ENCODE peak calls at places on chromosomes 4 and X, in six cellular contexts. G, H, D, X, L and O are unnamed samples. For H3K9me3, the result is how much of the 10 kb centered on the place peaks cover.

GRCh38 chrX:17375631-17376380 is 806 bp downstream of the NHS start:
- DNase-seq in H (peak), G (peak), X (no peak), L (peak), D (no peak), O (no peak)

GRCh38 chrX:151088221-151088620 is 88.2 kb upstream of the GPR50 start:
- DNase-seq in H (peak), X (no peak), L (no peak), G (no peak), D (no peak), O (no peak)

GRCh38 chr4:70372760-70373159 is 10.2 kb upstream of the SMR3B start:
- DNase-seq in H (no peak), X (no peak), L (no peak), G (no peak), D (no peak), O (no peak)

GRCh38 chrX:13742397-13743176 is 8.0 kb downstream of the OFD1 start:
- DNase-seq in L (no peak), H (no peak), G (no peak), X (peak), D (no peak), O (peak)

GRCh38 chrX:83906921-83907320 is 46.0 kb downstream of the CYLC1 start:
- DNase-seq in H (no peak), D (no peak), X (no peak), L (no peak), G (no peak), O (no peak)

GRCh38 chr4:80101768-80102116 is 28.7 kb upstream of the ANTXR2 start:
- DNase-seq in G (no peak), D (no peak), L (no peak), X (no peak), H (peak), O (no peak)

GRCh38 chr4:23384741-23385140 is 505.1 kb downstream of the PPARGC1A start:
- DNase-seq in G (no peak), D (no peak), L (no peak), H (no peak), X (no peak), O (no peak)

GRCh38 chrX:48575642-48576041 is 1.4 kb downstream of the RBM3 start:
- DNase-seq in X (no peak), D (no peak), G (no peak), H (no peak), L (no peak), O (no peak)

GRCh38 chr4:106529348-106530033 is 160.9 kb upstream of the GIMD1 start:
- DNase-seq in L (no peak), D (no peak), X (no peak), H (peak), G (no peak), O (no peak)

GRCh38 chr4:2423695-2424094 is 4.9 kb downstream of the CFAP99 start:
- DNase-seq in X (no peak), L (no peak), G (no peak), D (no peak), H (no peak), O (no peak)

GRCh38 chrX:31333181-31333831 is 261.5 kb upstream of the FTHL17 start:
- DNase-seq in G (no peak), D (no peak), X (no peak), L (no peak), H (peak), O (no peak)

GRCh38 chr4:98363431-98363830 is 102.2 kb downstream of the RAP1GDS1 start:
- DNase-seq in H (peak), D (no peak), X (no peak), L (no peak), G (no peak), O (no peak)

GRCh38 chrX:138067415-138067814 is 501.5 kb downstream of the ZIC3 start:
- DNase-seq in H (no peak), D (no peak), G (no peak), L (no peak), X (no peak), O (no peak)

GRCh38 chrX:65985922-65986588 is 53.8 kb downstream of the VSIG4 start:
- DNase-seq in D (no peak), G (no peak), H (peak), L (peak), X (peak), O (peak)

GRCh38 chrX:134013092-134013497 is 27.7 kb upstream of the GPC3 start:
- DNase-seq in X (no peak), H (peak), D (no peak), G (no peak), L (no peak), O (no peak)

GRCh38 chr4:53507671-53508286 is 83.5 kb downstream of the LNX1 start:
- DNase-seq in H (no peak), L (no peak), X (no peak), D (no peak), G (peak), O (no peak)

GRCh38 chr4:4226606-4227438 is at the start of gene OTOP1:
- DNase-seq in H (no peak), X (no peak), L (no peak), D (no peak), G (no peak), O (no peak)

DNA sequence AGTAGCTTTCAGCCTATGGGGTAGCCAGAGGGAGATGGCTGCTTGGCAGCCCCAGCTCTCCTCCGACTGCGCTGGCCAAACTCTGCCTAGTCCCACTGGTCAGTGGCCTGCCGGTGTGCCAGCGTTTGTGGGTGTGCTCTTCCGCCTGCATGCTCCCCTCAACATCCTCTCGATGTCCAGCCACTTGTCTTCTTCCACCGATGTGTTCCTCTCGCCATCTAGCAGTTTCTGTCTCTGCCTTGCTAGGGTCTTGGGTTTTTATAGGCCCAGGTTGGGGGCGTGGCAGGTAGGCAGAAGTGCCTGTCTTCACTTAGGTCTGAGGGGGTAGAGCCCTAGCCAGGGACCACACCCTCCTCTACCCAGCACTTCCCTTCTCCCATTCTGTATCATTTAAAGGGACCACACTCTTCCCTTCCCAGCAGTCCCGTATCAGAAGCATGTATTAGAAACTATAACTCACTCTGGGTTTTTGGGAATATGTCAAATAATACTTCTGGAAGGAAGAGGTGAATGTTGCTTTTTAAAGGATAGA is 124.4 kb downstream of the KDM6A start:
- DNase-seq in D (no peak), H (no peak), G (no peak), X (no peak), L (no peak), O (no peak)
- H3K4me3 ChIP-seq in D (no peak), H (no peak), G (no peak), X (peak), L (no peak), O (no peak)

DNA sequence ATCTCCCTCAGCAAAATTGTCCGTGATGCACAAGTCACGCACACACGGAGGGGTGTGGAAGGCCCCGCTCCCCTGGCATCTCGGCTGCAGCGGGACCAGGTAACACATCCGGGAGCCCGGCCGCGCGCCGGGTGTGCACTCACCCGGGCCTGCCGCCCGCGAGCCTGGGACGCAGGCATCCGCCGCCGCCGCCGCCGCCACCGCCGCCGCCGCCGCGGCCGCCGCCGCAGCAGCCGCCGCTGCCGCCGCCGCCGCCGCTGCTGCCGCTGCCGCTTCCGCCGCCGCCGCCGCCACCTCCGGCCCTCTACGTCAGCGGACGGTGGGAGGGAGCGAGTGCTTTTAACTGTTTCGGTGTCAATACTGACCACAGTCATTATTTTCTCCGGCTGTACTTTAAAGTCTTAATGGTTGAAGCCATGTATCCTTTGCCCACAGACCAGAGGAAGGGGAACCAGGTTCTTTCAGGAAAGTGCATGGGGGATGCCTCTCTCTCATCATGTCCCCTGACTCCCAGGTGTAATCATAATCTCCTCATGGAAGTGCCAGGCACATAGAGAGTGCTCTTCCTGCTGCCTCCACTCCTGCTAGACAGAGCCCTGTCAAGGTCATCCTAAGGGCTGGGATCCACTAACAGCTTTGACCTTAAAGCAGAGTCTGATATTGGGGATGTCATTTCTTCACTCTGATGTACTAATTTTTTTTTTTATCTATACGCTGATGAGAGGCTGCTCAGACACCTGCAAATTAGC is 38.0 kb downstream of the MAGEE2 start:
- DNase-seq in H (no peak), D (no peak), G (no peak), L (peak), X (peak), O (peak)
- H3K9me3 ChIP-seq in H (under half), D (under half), G (under half), L (under half), X (under half), O (under half)

GRCh38 chrX:20322887-20323286 is 56.2 kb upstream of the RPS6KA3 start:
- DNase-seq in X (no peak), H (no peak), D (no peak), L (no peak), G (no peak), O (no peak)

GRCh38 chrX:20319054-20319453 is 52.3 kb upstream of the RPS6KA3 start:
- DNase-seq in G (no peak), D (no peak), X (no peak), H (no peak), L (no peak), O (no peak)

GRCh38 chrX:20317873-20318272 is 51.2 kb upstream of the RPS6KA3 start:
- DNase-seq in X (no peak), G (no peak), H (no peak), D (no peak), L (no peak), O (no peak)

GRCh38 chrX:20325786-20326388 is 59.2 kb upstream of the RPS6KA3 start:
- DNase-seq in L (no peak), H (no peak), G (no peak), D (no peak), X (no peak), O (no peak)

GRCh38 chrX:20320461-20321159 is 53.9 kb upstream of the RPS6KA3 start:
- DNase-seq in X (no peak), L (no peak), H (no peak), G (no peak), D (no peak), O (peak)
- H3K4me3 ChIP-seq in X (peak), L (no peak), H (no peak), G (no peak), D (no peak), O (no peak)

DNA sequence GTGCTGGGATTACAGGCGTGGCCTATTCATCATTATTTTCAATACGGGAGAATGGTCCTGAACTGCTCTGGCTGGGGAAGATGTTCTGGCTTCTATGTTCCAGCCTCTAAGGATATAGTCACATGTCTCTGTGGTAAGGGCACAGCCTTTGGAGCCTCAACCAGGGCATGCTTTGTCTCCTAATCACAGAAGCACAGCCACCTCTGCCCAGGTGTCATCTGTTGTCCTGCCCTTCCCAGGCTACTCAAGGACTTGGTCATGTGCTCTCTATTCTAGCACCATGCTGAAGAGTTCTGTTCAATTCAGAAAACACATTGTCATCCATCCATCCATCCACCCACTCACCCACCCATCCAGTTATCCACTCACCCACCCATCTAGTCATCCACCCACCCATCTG is 29.5 kb downstream of the ASMTL start:
- DNase-seq in X (no peak), H (no peak), G (no peak), D (no peak), L (no peak), O (no peak)
- H3K9me3 ChIP-seq in X (under half), H (under half), G (under half), D (under half), L (under half), O (under half)

GRCh38 chr4:177596035-177596434 is 153.8 kb upstream of the AGA start:
- DNase-seq in H (peak), G (no peak), D (no peak), L (peak), X (no peak), O (no peak)
- H3K4me3 ChIP-seq in H (no peak), G (no peak), D (no peak), L (no peak), X (no peak), O (no peak)

GRCh38 chr4:600850-601515 is 24.4 kb upstream of the PDE6B start:
- DNase-seq in D (no peak), X (no peak), H (peak), L (no peak), G (no peak), O (no peak)

GRCh38 chr4:602559-602942 is 22.8 kb upstream of the PDE6B start:
- DNase-seq in X (no peak), L (peak), D (peak), H (peak), G (no peak), O (peak)

GRCh38 chr4:601612-602558 is 23.5 kb upstream of the PDE6B start:
- DNase-seq in D (no peak), H (no peak), G (no peak), X (no peak), L (no peak), O (no peak)

GRCh38 chr4:598925-599324 is 22.8 kb upstream of the TMEM271 start:
- DNase-seq in L (no peak), X (no peak), H (no peak), D (no peak), G (no peak), O (no peak)

GRCh38 chr4:600166-600565 is 24.1 kb upstream of the TMEM271 start:
- DNase-seq in X (no peak), H (no peak), D (no peak), L (no peak), G (no peak), O (no peak)
- H3K9me3 ChIP-seq in X (under half), H (under half), D (under half), L (under half), G (under half), O (under half)

GRCh38 chr4:111811661-111812060 is 333.6 kb upstream of the FAM241A start:
- DNase-seq in D (no peak), X (no peak), G (no peak), H (no peak), L (no peak), O (no peak)

GRCh38 chr4:111814961-111815360 is 330.3 kb upstream of the FAM241A start:
- DNase-seq in H (no peak), G (no peak), D (no peak), X (no peak), L (no peak), O (no peak)

GRCh38 chr4:111808174-111808573 is 337.1 kb upstream of the FAM241A start:
- DNase-seq in D (no peak), L (no peak), H (no peak), G (no peak), X (no peak), O (no peak)

GRCh38 chr4:111813565-111814140 is 331.6 kb upstream of the FAM241A start:
- DNase-seq in H (no peak), D (no peak), L (peak), G (no peak), X (no peak), O (no peak)

DNA sequence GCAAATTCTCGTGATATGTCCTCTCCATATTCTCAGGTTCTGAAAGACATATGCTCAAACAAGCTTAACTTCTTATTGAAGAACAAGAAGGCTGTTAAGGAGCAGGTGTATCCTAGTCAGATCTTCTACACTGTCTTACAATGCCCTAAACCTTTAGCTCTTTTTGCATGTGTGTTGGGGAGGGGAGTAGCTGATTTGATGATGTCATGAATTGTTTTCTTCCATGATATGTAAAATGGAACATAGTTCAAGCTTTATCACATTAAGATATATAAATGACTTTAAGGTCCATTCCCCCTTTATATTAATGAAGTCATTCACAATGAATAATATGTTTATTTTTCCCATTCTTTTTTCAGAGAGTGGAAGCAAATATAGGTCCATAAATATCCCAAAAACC is 332.5 kb upstream of the FAM241A start:
- DNase-seq in H (no peak), L (no peak), X (no peak), D (no peak), G (no peak), O (no peak)
- H3K4me3 ChIP-seq in H (no peak), L (no peak), X (no peak), D (no peak), G (no peak), O (no peak)

GRCh38 chrX:22975786-22976185 is 24.0 kb upstream of the DDX53 start:
- DNase-seq in G (no peak), X (no peak), D (no peak), L (no peak), H (no peak), O (no peak)

GRCh38 chrX:22969416-22969815 is 30.3 kb upstream of the DDX53 start:
- DNase-seq in L (no peak), D (no peak), H (no peak), G (no peak), X (no peak), O (no peak)

GRCh38 chrX:22974616-22975015 is 25.1 kb upstream of the DDX53 start:
- DNase-seq in G (no peak), L (no peak), D (no peak), H (no peak), X (no peak), O (no peak)

GRCh38 chrX:22968494-22968893 is 31.3 kb upstream of the DDX53 start:
- DNase-seq in L (no peak), G (no peak), D (no peak), H (no peak), X (no peak), O (no peak)

GRCh38 chrX:22970861-22971260 is 28.9 kb upstream of the DDX53 start:
- DNase-seq in G (no peak), L (no peak), H (no peak), D (no peak), X (no peak), O (no peak)
- H3K9me3 ChIP-seq in G (under half), L (under half), H (under half), D (under half), X (under half), O (under half)

GRCh38 chrX:19512961-19513360 is 2.3 kb downstream of the MAP3K15 start:
- DNase-seq in G (no peak), X (no peak), H (no peak), L (no peak), D (no peak), O (no peak)

GRCh38 chrX:19512359-19512758 is 2.9 kb downstream of the MAP3K15 start:
- DNase-seq in X (no peak), H (no peak), D (no peak), G (no peak), L (no peak), O (no peak)

GRCh38 chrX:19515615-19516105 is 352 bp upstream of the MAP3K15 start:
- DNase-seq in D (no peak), L (no peak), G (no peak), H (no peak), X (no peak), O (no peak)

GRCh38 chrX:19513383-19513782 is 1.9 kb downstream of the MAP3K15 start:
- DNase-seq in H (no peak), L (no peak), G (no peak), D (no peak), X (no peak), O (no peak)

GRCh38 chrX:19514791-19515614 is at the start of gene MAP3K15:
- DNase-seq in L (peak), H (no peak), X (no peak), G (no peak), D (no peak), O (peak)
- H3K4me3 ChIP-seq in L (peak), H (no peak), X (no peak), G (peak), D (no peak), O (no peak)

GRCh38 chr4:20944451-20944850 is 244.2 kb downstream of the PACRGL start:
- DNase-seq in D (no peak), X (no peak), G (no peak), H (no peak), L (no peak), O (no peak)
- H3K9me3 ChIP-seq in D (under half), X (under half), G (under half), H (under half), L (under half), O (under half)